ENCODE peak calls at places on chromosomes 11 and 22, in ten cellular contexts. One of them, this sample, is unnamed.

GRCh38 chr22:50319503-50319951 is 7.3 kb downstream of the DENND6B start:
- DNase-seq in suprapubic skin: no peak
- DNase-seq in sigmoid colon: no peak
- DNase-seq in spleen: peak; percentile 78
- DNase-seq in transverse colon: no peak
- DNase-seq in vagina: no peak
- DNase-seq in prostate gland: no peak
- DNase-seq in HCT116: no peak
- DNase-seq in GM23338: no peak
- DNase-seq in SK-N-SH: no peak
- DNase-seq in this sample: no peak

GRCh38 chr11:28759311-28759710 is 651.1 kb downstream of the METTL15 start:
- DNase-seq in suprapubic skin: no peak
- DNase-seq in vagina: no peak
- DNase-seq in prostate gland: no peak
- DNase-seq in spleen: no peak
- DNase-seq in sigmoid colon: no peak
- DNase-seq in GM23338: peak; percentile 52
- DNase-seq in transverse colon: no peak
- DNase-seq in HCT116: peak; percentile 2
- DNase-seq in SK-N-SH: no peak
- DNase-seq in this sample: no peak

GRCh38 chr22:41636467-41636866 is 15.4 kb downstream of the XRCC6 start:
- DNase-seq in prostate gland: peak; percentile 6
- DNase-seq in vagina: no peak
- DNase-seq in GM23338: no peak
- DNase-seq in sigmoid colon: no peak
- DNase-seq in suprapubic skin: no peak
- DNase-seq in spleen: no peak
- DNase-seq in HCT116: no peak
- DNase-seq in transverse colon: no peak
- DNase-seq in SK-N-SH: no peak
- DNase-seq in this sample: no peak

GRCh38 chr11:61885166-61885778 is 6.1 kb downstream of the FADS3 start:
- DNase-seq in spleen: no peak
- DNase-seq in GM23338: no peak
- DNase-seq in SK-N-SH: no peak
- DNase-seq in prostate gland: no peak
- DNase-seq in HCT116: no peak
- DNase-seq in sigmoid colon: no peak
- DNase-seq in transverse colon: no peak
- DNase-seq in vagina: no peak
- DNase-seq in suprapubic skin: no peak
- DNase-seq in this sample: no peak

GRCh38 chr11:103537904-103538502 is 428.8 kb downstream of the DYNC2H1 start:
- DNase-seq in vagina: no peak
- DNase-seq in spleen: no peak
- DNase-seq in transverse colon: no peak
- DNase-seq in suprapubic skin: no peak
- DNase-seq in sigmoid colon: no peak
- DNase-seq in prostate gland: no peak
- DNase-seq in GM23338: peak; percentile 66
- DNase-seq in HCT116: peak; percentile 21
- DNase-seq in SK-N-SH: peak; percentile 30
- DNase-seq in this sample: peak; percentile 0

GRCh38 chr22:22767876-22768602 is 119.6 kb upstream of the IGLL5 start:
- DNase-seq in vagina: peak; percentile 52
- DNase-seq in suprapubic skin: no peak
- DNase-seq in prostate gland: no peak
- DNase-seq in transverse colon: no peak
- DNase-seq in HCT116: no peak
- DNase-seq in sigmoid colon: no peak
- DNase-seq in GM23338: peak; percentile 80
- DNase-seq in SK-N-SH: no peak
- DNase-seq in spleen: no peak
- DNase-seq in this sample: no peak

GRCh38 chr11:73200256-73200655 is 17.8 kb upstream of the P2RY2 start:
- DNase-seq in sigmoid colon: peak; percentile 28
- DNase-seq in suprapubic skin: peak; percentile 29
- DNase-seq in SK-N-SH: no peak
- DNase-seq in GM23338: peak; percentile 54
- DNase-seq in vagina: no peak
- DNase-seq in spleen: no peak
- DNase-seq in HCT116: no peak
- DNase-seq in prostate gland: no peak
- DNase-seq in transverse colon: no peak
- DNase-seq in this sample: no peak

GRCh38 chr11:69362315-69362714 is 68.4 kb downstream of the MYEOV start:
- DNase-seq in suprapubic skin: peak; percentile 56
- DNase-seq in spleen: no peak
- DNase-seq in transverse colon: no peak
- DNase-seq in sigmoid colon: no peak
- DNase-seq in GM23338: peak; percentile 23
- DNase-seq in vagina: no peak
- DNase-seq in prostate gland: no peak
- DNase-seq in HCT116: no peak
- DNase-seq in SK-N-SH: no peak
- DNase-seq in this sample: no peak

GRCh38 chr22:24379536-24379935 is 47.9 kb upstream of the ADORA2A start:
- DNase-seq in suprapubic skin: no peak
- DNase-seq in sigmoid colon: no peak
- DNase-seq in SK-N-SH: no peak
- DNase-seq in spleen: no peak
- DNase-seq in transverse colon: no peak
- DNase-seq in vagina: no peak
- DNase-seq in prostate gland: no peak
- DNase-seq in GM23338: no peak
- DNase-seq in HCT116: no peak
- DNase-seq in this sample: no peak
- TF ChIP-seq POLR2AphosphoS5 in suprapubic skin: no peak
- TF ChIP-seq POLR2AphosphoS5 in sigmoid colon: no peak
- TF ChIP-seq POLR2AphosphoS5 in SK-N-SH: no peak
- TF ChIP-seq POLR2AphosphoS5 in spleen: no peak
- TF ChIP-seq POLR2AphosphoS5 in transverse colon: no peak
- TF ChIP-seq POLR2AphosphoS5 in vagina: no peak
- TF ChIP-seq POLR2AphosphoS5 in prostate gland: no peak
- TF ChIP-seq POLR2AphosphoS5 in GM23338: no peak
- TF ChIP-seq POLR2AphosphoS5 in HCT116: no peak
- TF ChIP-seq POLR2AphosphoS5 in this sample: no peak

GRCh38 chr11:121038642-121039409 is 14.9 kb downstream of the TBCEL start:
- DNase-seq in SK-N-SH: no peak
- DNase-seq in prostate gland: no peak
- DNase-seq in GM23338: no peak
- DNase-seq in transverse colon: no peak
- DNase-seq in spleen: no peak
- DNase-seq in HCT116: no peak
- DNase-seq in sigmoid colon: no peak
- DNase-seq in suprapubic skin: no peak
- DNase-seq in vagina: no peak
- DNase-seq in this sample: no peak

GRCh38 chr11:121035823-121036222 is 11.9 kb downstream of the TBCEL start:
- DNase-seq in suprapubic skin: no peak
- DNase-seq in spleen: no peak
- DNase-seq in prostate gland: no peak
- DNase-seq in sigmoid colon: no peak
- DNase-seq in transverse colon: no peak
- DNase-seq in GM23338: no peak
- DNase-seq in vagina: no peak
- DNase-seq in SK-N-SH: no peak
- DNase-seq in HCT116: no peak
- DNase-seq in this sample: no peak

GRCh38 chr11:121039971-121040613 is 16.2 kb downstream of the TBCEL start:
- DNase-seq in vagina: no peak
- DNase-seq in sigmoid colon: no peak
- DNase-seq in spleen: no peak
- DNase-seq in GM23338: peak; percentile 46
- DNase-seq in SK-N-SH: no peak
- DNase-seq in prostate gland: no peak
- DNase-seq in suprapubic skin: no peak
- DNase-seq in transverse colon: no peak
- DNase-seq in HCT116: no peak
- DNase-seq in this sample: no peak

GRCh38 chr11:121035169-121035755 is 11.4 kb downstream of the TBCEL start:
- DNase-seq in sigmoid colon: no peak
- DNase-seq in HCT116: no peak
- DNase-seq in transverse colon: no peak
- DNase-seq in SK-N-SH: no peak
- DNase-seq in prostate gland: no peak
- DNase-seq in spleen: no peak
- DNase-seq in vagina: no peak
- DNase-seq in suprapubic skin: no peak
- DNase-seq in GM23338: no peak
- DNase-seq in this sample: no peak

GRCh38 chr11:121036981-121037380 is 13.1 kb downstream of the TBCEL start:
- DNase-seq in prostate gland: no peak
- DNase-seq in HCT116: no peak
- DNase-seq in transverse colon: no peak
- DNase-seq in suprapubic skin: no peak
- DNase-seq in SK-N-SH: no peak
- DNase-seq in spleen: no peak
- DNase-seq in GM23338: no peak
- DNase-seq in vagina: no peak
- DNase-seq in sigmoid colon: no peak
- DNase-seq in this sample: no peak
- H3K4me1 ChIP-seq in prostate gland: no peaks in the 10 kb centered on the region
- H3K4me1 ChIP-seq in HCT116: no peaks in the 10 kb centered on the region
- H3K4me1 ChIP-seq in transverse colon: peaks cover 10% of the 10 kb centered on the region
- H3K4me1 ChIP-seq in suprapubic skin: no peaks in the 10 kb centered on the region
- H3K4me1 ChIP-seq in SK-N-SH: no peaks in the 10 kb centered on the region
- H3K4me1 ChIP-seq in spleen: no peaks in the 10 kb centered on the region
- H3K4me1 ChIP-seq in GM23338: peaks cover 42% of the 10 kb centered on the region
- H3K4me1 ChIP-seq in vagina: no peaks in the 10 kb centered on the region
- H3K4me1 ChIP-seq in sigmoid colon: no peaks in the 10 kb centered on the region
- H3K4me1 ChIP-seq in this sample: no peaks in the 10 kb centered on the region

GRCh38 chr11:47003180-47003877 is 66.8 kb downstream of the CSTPP1 start:
- DNase-seq in transverse colon: no peak
- DNase-seq in spleen: no peak
- DNase-seq in vagina: no peak
- DNase-seq in prostate gland: no peak
- DNase-seq in SK-N-SH: no peak
- DNase-seq in HCT116: no peak
- DNase-seq in GM23338: no peak
- DNase-seq in sigmoid colon: no peak
- DNase-seq in suprapubic skin: no peak
- DNase-seq in this sample: no peak

GRCh38 chr11:47000033-47000432 is 63.5 kb downstream of the CSTPP1 start:
- DNase-seq in GM23338: no peak
- DNase-seq in transverse colon: no peak
- DNase-seq in prostate gland: no peak
- DNase-seq in SK-N-SH: no peak
- DNase-seq in spleen: no peak
- DNase-seq in HCT116: no peak
- DNase-seq in sigmoid colon: no peak
- DNase-seq in vagina: no peak
- DNase-seq in suprapubic skin: no peak
- DNase-seq in this sample: no peak

GRCh38 chr11:47004595-47005033 is 68.1 kb downstream of the CSTPP1 start:
- DNase-seq in suprapubic skin: peak; percentile 83
- DNase-seq in SK-N-SH: peak; percentile 74
- DNase-seq in GM23338: no peak
- DNase-seq in HCT116: no peak
- DNase-seq in sigmoid colon: peak; percentile 97
- DNase-seq in spleen: no peak
- DNase-seq in prostate gland: peak; percentile 82
- DNase-seq in vagina: peak; percentile 93
- DNase-seq in transverse colon: peak; percentile 71
- DNase-seq in this sample: peak; percentile 93

GRCh38 chr11:47001666-47002285 is 65.2 kb downstream of the CSTPP1 start:
- DNase-seq in spleen: no peak
- DNase-seq in transverse colon: no peak
- DNase-seq in HCT116: no peak
- DNase-seq in vagina: no peak
- DNase-seq in suprapubic skin: no peak
- DNase-seq in GM23338: peak; percentile 27
- DNase-seq in sigmoid colon: no peak
- DNase-seq in SK-N-SH: peak; percentile 38
- DNase-seq in prostate gland: no peak
- DNase-seq in this sample: no peak

DNA sequence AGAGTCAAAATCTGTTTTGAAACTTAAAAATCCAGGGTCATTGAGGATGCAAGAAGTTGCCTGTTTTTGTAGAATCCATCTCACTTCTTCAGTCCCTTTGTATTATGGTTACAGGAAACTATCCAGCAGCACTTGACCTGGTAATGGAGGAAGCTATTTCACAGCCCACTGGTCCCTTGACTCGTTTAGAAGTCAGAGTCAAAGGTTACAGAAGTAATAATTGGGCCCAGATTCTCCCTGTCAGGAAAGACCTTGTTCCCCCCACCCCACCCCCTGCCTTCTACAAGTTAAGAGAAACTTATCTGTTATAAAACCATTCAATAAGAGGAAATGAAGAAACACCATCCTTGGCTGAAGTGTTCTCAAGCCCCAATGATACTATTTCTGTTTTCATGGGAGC is 65.8 kb downstream of the CSTPP1 start:
- DNase-seq in transverse colon: no peak
- DNase-seq in vagina: no peak
- DNase-seq in SK-N-SH: no peak
- DNase-seq in suprapubic skin: no peak
- DNase-seq in HCT116: no peak
- DNase-seq in GM23338: no peak
- DNase-seq in spleen: no peak
- DNase-seq in prostate gland: no peak
- DNase-seq in sigmoid colon: no peak
- DNase-seq in this sample: no peak
- TF ChIP-seq POLR2AphosphoS5 in transverse colon: no peak
- TF ChIP-seq POLR2AphosphoS5 in vagina: no peak
- TF ChIP-seq POLR2AphosphoS5 in SK-N-SH: no peak
- TF ChIP-seq POLR2AphosphoS5 in suprapubic skin: no peak
- TF ChIP-seq POLR2AphosphoS5 in HCT116: no peak
- TF ChIP-seq POLR2AphosphoS5 in GM23338: no peak
- TF ChIP-seq POLR2AphosphoS5 in spleen: no peak
- TF ChIP-seq POLR2AphosphoS5 in prostate gland: no peak
- TF ChIP-seq POLR2AphosphoS5 in sigmoid colon: no peak
- TF ChIP-seq POLR2AphosphoS5 in this sample: no peak

GRCh38 chr11:118398797-118399564 is 2.4 kb upstream of the ATP5MG start:
- DNase-seq in sigmoid colon: no peak
- DNase-seq in suprapubic skin: no peak
- DNase-seq in vagina: no peak
- DNase-seq in prostate gland: no peak
- DNase-seq in transverse colon: no peak
- DNase-seq in SK-N-SH: no peak
- DNase-seq in spleen: no peak
- DNase-seq in HCT116: no peak
- DNase-seq in GM23338: no peak
- DNase-seq in this sample: no peak

GRCh38 chr11:118401151-118401879 is at the start of gene ATP5MG:
- DNase-seq in vagina: peak; percentile 87
- DNase-seq in transverse colon: peak; percentile 93
- DNase-seq in suprapubic skin: peak; percentile 94
- DNase-seq in GM23338: peak; percentile 97
- DNase-seq in sigmoid colon: peak; percentile 94
- DNase-seq in HCT116: peak; percentile 81
- DNase-seq in spleen: peak; percentile 96
- DNase-seq in prostate gland: peak; percentile 81
- DNase-seq in SK-N-SH: peak; percentile 89
- DNase-seq in this sample: peak; percentile 94

GRCh38 chr11:118397448-118397847 is 4.0 kb upstream of the ATP5MG start:
- DNase-seq in spleen: no peak
- DNase-seq in vagina: no peak
- DNase-seq in suprapubic skin: no peak
- DNase-seq in GM23338: no peak
- DNase-seq in transverse colon: no peak
- DNase-seq in SK-N-SH: no peak
- DNase-seq in HCT116: no peak
- DNase-seq in prostate gland: no peak
- DNase-seq in sigmoid colon: no peak
- DNase-seq in this sample: no peak

GRCh38 chr11:118401880-118402590 is 629 bp downstream of the ATP5MG start:
- DNase-seq in SK-N-SH: no peak
- DNase-seq in spleen: no peak
- DNase-seq in prostate gland: no peak
- DNase-seq in vagina: no peak
- DNase-seq in transverse colon: no peak
- DNase-seq in HCT116: no peak
- DNase-seq in GM23338: peak; percentile 22
- DNase-seq in sigmoid colon: no peak
- DNase-seq in suprapubic skin: no peak
- DNase-seq in this sample: no peak

GRCh38 chr11:118396097-118396501 is 5.3 kb upstream of the ATP5MG start:
- DNase-seq in spleen: no peak
- DNase-seq in sigmoid colon: no peak
- DNase-seq in transverse colon: no peak
- DNase-seq in prostate gland: no peak
- DNase-seq in suprapubic skin: no peak
- DNase-seq in SK-N-SH: no peak
- DNase-seq in GM23338: no peak
- DNase-seq in HCT116: no peak
- DNase-seq in vagina: no peak
- DNase-seq in this sample: no peak
- H3K4me1 ChIP-seq in spleen: peaks cover 18% of the 10 kb centered on the region
- H3K4me1 ChIP-seq in sigmoid colon: peaks cover 6% of the 10 kb centered on the region
- H3K4me1 ChIP-seq in transverse colon: peaks cover 8% of the 10 kb centered on the region
- H3K4me1 ChIP-seq in prostate gland: no peaks in the 10 kb centered on the region
- H3K4me1 ChIP-seq in suprapubic skin: peaks cover 7% of the 10 kb centered on the region
- H3K4me1 ChIP-seq in SK-N-SH: peaks cover 4% of the 10 kb centered on the region
- H3K4me1 ChIP-seq in GM23338: no peaks in the 10 kb centered on the region
- H3K4me1 ChIP-seq in HCT116: peaks cover 7% of the 10 kb centered on the region
- H3K4me1 ChIP-seq in vagina: peaks cover 7% of the 10 kb centered on the region
- H3K4me1 ChIP-seq in this sample: peaks cover 8% of the 10 kb centered on the region

This sample was measured in esophagus muscularis mucosa.